ENCODE peak calls at places on chromosomes 16 and 17, in nine cellular contexts. K, P, G, E, W, U, F, S and I are unnamed samples.

GRCh38 chr17:36935681-36936454 is 1.4 kb upstream of the LHX1 start:
- DNase-seq in K (no peak), P (no peak), G (no peak), E (no peak), W (no peak), U (no peak), F (no peak), S (no peak), I (no peak)

GRCh38 chr16:89314357-89314756 is 96.9 kb downstream of the ZNF778 start:
- DNase-seq in K (no peak), P (no peak), G (peak), E (peak), W (no peak), U (no peak), F (peak), S (no peak), I (peak)

GRCh38 chr16:86261379-86261778 is 248.9 kb upstream of the FOXF1 start:
- DNase-seq in K (no peak), P (no peak), G (no peak), E (no peak), W (no peak), U (no peak), F (no peak), S (peak), I (peak)

GRCh38 chr16:2912330-2913199 is 834 bp downstream of the FLYWCH1 start:
- DNase-seq in K (no peak), P (no peak), G (no peak), E (no peak), W (peak), U (peak), F (peak), S (peak), I (peak)

GRCh38 chr16:21184834-21185233 is 26.4 kb downstream of the LDAF1 start:
- DNase-seq in K (no peak), P (no peak), G (no peak), E (no peak), W (no peak), U (no peak), F (peak), S (no peak), I (peak)

GRCh38 chr16:2821483-2822157 is 4.6 kb downstream of the PRSS21 start:
- DNase-seq in K (peak), P (no peak), G (no peak), E (no peak), W (no peak), U (no peak), F (no peak), S (no peak), I (no peak)

GRCh38 chr16:21959050-21959449 is 5.9 kb downstream of the UQCRC2 start:
- DNase-seq in K (no peak), P (no peak), G (no peak), E (no peak), W (no peak), U (no peak), F (no peak), S (no peak), I (no peak)

GRCh38 chr17:37490638-37491614 is 1.2 kb downstream of the DUSP14 start:
- DNase-seq in K (peak), P (peak), G (no peak), E (no peak), W (no peak), U (peak), F (peak), S (peak), I (peak)

GRCh38 chr17:17385502-17385901 is 82.3 kb downstream of the NT5M start:
- DNase-seq in K (no peak), P (no peak), G (peak), E (no peak), W (no peak), U (peak), F (no peak), S (no peak), I (no peak)

GRCh38 chr16:70750893-70751467 is 50.0 kb downstream of the VAC14 start:
- DNase-seq in K (peak), P (peak), G (no peak), E (no peak), W (no peak), U (peak), F (no peak), S (peak), I (peak)

GRCh38 chr17:71413935-71414334 is 706.9 kb upstream of the SOX9 start:
- DNase-seq in K (no peak), P (no peak), G (no peak), E (no peak), W (no peak), U (no peak), F (no peak), S (no peak), I (no peak)

GRCh38 chr16:1078579-1079021 is 6.1 kb downstream of the SSTR5 start:
- DNase-seq in K (no peak), P (peak), G (no peak), E (no peak), W (no peak), U (no peak), F (no peak), S (peak), I (peak)

GRCh38 chr16:48101069-48101674 is 54.6 kb downstream of the ABCC12 start:
- DNase-seq in K (no peak), P (no peak), G (no peak), E (no peak), W (no peak), U (no peak), F (peak), S (no peak), I (no peak)

GRCh38 chr17:50381920-50382319 is 8.9 kb downstream of the EME1 start:
- DNase-seq in K (no peak), P (no peak), G (no peak), E (no peak), W (no peak), U (no peak), F (no peak), S (no peak), I (no peak)

GRCh38 chr17:74071280-74071679 is 132.2 kb upstream of the RPL38 start:
- DNase-seq in K (no peak), P (no peak), G (no peak), E (no peak), W (no peak), U (no peak), F (no peak), S (no peak), I (no peak)

GRCh38 chr17:76473541-76473985 is 6.2 kb downstream of the AANAT start:
- DNase-seq in K (no peak), P (peak), G (no peak), E (no peak), W (no peak), U (no peak), F (peak), S (no peak), I (peak)

GRCh38 chr17:50608700-50609375 is 25.8 kb upstream of the ABCC3 start:
- DNase-seq in K (no peak), P (no peak), G (no peak), E (no peak), W (no peak), U (no peak), F (no peak), S (no peak), I (no peak)

GRCh38 chr17:71500761-71501555 is 619.9 kb upstream of the SOX9 start:
- DNase-seq in K (no peak), P (no peak), G (no peak), E (no peak), W (no peak), U (no peak), F (no peak), S (peak), I (no peak)

GRCh38 chr17:410674-411401 is 58.2 kb upstream of the RPH3AL start:
- DNase-seq in K (no peak), P (no peak), G (no peak), E (peak), W (no peak), U (no peak), F (peak), S (peak), I (peak)

GRCh38 chr16:86737083-86737482 is 158.7 kb downstream of the FOXL1 start:
- DNase-seq in K (no peak), P (no peak), G (no peak), E (no peak), W (no peak), U (no peak), F (no peak), S (no peak), I (no peak)

GRCh38 chr16:3829631-3830536 is 50.6 kb downstream of the CREBBP start:
- DNase-seq in K (no peak), P (no peak), G (no peak), E (no peak), W (no peak), U (no peak), F (no peak), S (peak), I (no peak)

GRCh38 chr16:85699628-85700027 is 10.9 kb upstream of the GINS2 start:
- DNase-seq in K (no peak), P (no peak), G (peak), E (no peak), W (no peak), U (peak), F (peak), S (peak), I (peak)

GRCh38 chr16:138049-138417 is 440 bp downstream of the NPRL3 start:
- DNase-seq in K (peak), P (no peak), G (no peak), E (no peak), W (peak), U (peak), F (peak), S (peak), I (peak)

GRCh38 chr17:20975566-20975965 is 67.2 kb downstream of the USP22 start:
- DNase-seq in K (no peak), P (no peak), G (no peak), E (no peak), W (no peak), U (no peak), F (no peak), S (no peak), I (no peak)

GRCh38 chr17:42754782-42755181 is 6.2 kb upstream of the RAMP2 start:
- DNase-seq in K (peak), P (no peak), G (no peak), E (no peak), W (no peak), U (peak), F (no peak), S (no peak), I (no peak)

GRCh38 chr16:31537362-31537921 is 9.7 kb downstream of the AHSP start:
- DNase-seq in K (no peak), P (no peak), G (no peak), E (no peak), W (no peak), U (peak), F (no peak), S (no peak), I (no peak)

GRCh38 chr17:29113334-29113733 is 66.9 kb downstream of the MYO18A start:
- DNase-seq in K (no peak), P (no peak), G (no peak), E (no peak), W (no peak), U (no peak), F (no peak), S (no peak), I (no peak)